ENCODE peak calls at places on chromosomes 3 and 15, in six cellular contexts. I, K, W, R, L and T are unnamed samples.

GRCh38 chr15:100111103-100112060 is 230.4 kb downstream of the ADAMTS17 start:
- DNase-seq in I (peak; percentile 66), K (no peak), W (peak; percentile 6), R (no peak), L (peak; percentile 90), T (peak; percentile 91)

GRCh38 chr15:68114356-68114755 is 60.2 kb downstream of the PIAS1 start:
- DNase-seq in I (no peak), K (no peak), W (no peak), R (peak; percentile 18), L (peak; percentile 61), T (peak; percentile 23)

GRCh38 chr3:187293977-187294376 is 2.4 kb upstream of the MASP1 start:
- DNase-seq in I (no peak), K (no peak), W (no peak), R (no peak), L (no peak), T (no peak)

GRCh38 chr3:50339485-50340196 is 995 bp downstream of the RASSF1 start:
- DNase-seq in I (no peak), K (no peak), W (no peak), R (no peak), L (peak; percentile 89), T (peak; percentile 53)

GRCh38 chr15:69359724-69360123 is 54.4 kb upstream of the KIF23 start:
- DNase-seq in I (no peak), K (no peak), W (no peak), R (no peak), L (peak; percentile 57), T (peak; percentile 25)

GRCh38 chr15:68333775-68334470 is 56.4 kb downstream of the FEM1B start:
- DNase-seq in I (no peak), K (no peak), W (no peak), R (no peak), L (peak; percentile 67), T (peak; percentile 63)

GRCh38 chr3:42552830-42553229 is 28.9 kb downstream of the SEC22C start:
- DNase-seq in I (no peak), K (no peak), W (no peak), R (no peak), L (peak; percentile 15), T (no peak)

GRCh38 chr3:175193815-175194518 is 334.8 kb downstream of the NAALADL2 start:
- DNase-seq in I (peak; percentile 83), K (no peak), W (no peak), R (peak; percentile 11), L (peak; percentile 54), T (no peak)

GRCh38 chr3:37542772-37543449 is 318.8 kb upstream of the CTDSPL start:
- DNase-seq in I (no peak), K (no peak), W (no peak), R (no peak), L (no peak), T (no peak)

DNA sequence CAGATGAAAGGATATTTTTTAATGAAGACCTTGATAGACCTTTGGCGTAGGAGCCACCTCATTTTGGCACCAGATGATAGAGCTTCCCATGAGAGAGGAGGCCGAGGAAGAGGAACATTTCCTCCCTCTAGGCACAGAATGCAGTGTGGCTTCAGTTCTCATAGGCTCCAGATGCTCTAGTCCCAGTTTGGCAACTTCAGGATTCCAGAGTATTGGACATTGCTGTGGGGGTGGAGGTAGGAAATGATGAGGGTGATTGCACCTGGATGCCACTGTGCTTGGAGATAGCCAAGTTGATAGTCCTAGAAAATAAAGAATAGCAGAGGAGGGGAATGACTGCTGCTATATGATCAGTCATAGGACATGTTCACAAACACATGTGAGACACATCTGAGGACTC is 58.3 kb upstream of the KY start:
- DNase-seq in I (no peak), K (no peak), W (no peak), R (no peak), L (no peak), T (no peak)
- TF ChIP-seq CTCF in I (no peak), K (no peak), W (no peak), R (no peak), L (no peak), T (no peak)

DNA sequence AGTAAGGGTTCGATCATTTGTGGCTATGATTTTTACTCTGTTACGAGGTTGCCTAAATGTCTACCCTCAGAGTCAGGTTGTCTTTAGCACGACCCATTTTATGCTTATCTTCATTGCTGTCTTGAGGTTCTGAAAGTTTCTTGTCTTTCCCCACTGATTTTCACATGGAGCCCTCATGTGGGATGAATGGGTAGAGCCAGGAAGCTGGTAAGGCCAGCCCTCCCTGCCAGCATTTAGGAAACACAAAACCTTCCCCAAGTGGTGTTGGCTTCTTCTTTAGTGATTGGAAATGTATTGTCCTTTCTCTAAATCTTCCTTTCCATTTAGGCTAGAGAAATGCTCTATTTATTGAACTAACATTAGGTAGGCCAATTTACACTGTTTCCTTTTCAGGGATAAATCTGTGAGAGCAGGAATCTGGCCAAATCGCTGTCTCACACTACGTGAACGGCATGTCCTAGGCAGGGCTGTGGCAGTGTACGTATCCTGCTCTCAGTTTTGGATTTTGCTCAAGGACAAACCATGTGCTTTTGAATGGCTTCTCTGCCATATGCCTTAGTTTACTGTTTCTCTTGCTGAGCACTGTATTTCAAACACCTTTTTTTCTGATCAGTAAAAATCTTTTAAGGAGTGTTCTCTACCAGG is 43.7 kb downstream of the MYZAP start:
- DNase-seq in I (no peak), K (no peak), W (no peak), R (no peak), L (no peak), T (no peak)
- TF ChIP-seq CTCF in I (no peak), K (peak; percentile 15), W (no peak), R (no peak), L (no peak), T (no peak)

DNA sequence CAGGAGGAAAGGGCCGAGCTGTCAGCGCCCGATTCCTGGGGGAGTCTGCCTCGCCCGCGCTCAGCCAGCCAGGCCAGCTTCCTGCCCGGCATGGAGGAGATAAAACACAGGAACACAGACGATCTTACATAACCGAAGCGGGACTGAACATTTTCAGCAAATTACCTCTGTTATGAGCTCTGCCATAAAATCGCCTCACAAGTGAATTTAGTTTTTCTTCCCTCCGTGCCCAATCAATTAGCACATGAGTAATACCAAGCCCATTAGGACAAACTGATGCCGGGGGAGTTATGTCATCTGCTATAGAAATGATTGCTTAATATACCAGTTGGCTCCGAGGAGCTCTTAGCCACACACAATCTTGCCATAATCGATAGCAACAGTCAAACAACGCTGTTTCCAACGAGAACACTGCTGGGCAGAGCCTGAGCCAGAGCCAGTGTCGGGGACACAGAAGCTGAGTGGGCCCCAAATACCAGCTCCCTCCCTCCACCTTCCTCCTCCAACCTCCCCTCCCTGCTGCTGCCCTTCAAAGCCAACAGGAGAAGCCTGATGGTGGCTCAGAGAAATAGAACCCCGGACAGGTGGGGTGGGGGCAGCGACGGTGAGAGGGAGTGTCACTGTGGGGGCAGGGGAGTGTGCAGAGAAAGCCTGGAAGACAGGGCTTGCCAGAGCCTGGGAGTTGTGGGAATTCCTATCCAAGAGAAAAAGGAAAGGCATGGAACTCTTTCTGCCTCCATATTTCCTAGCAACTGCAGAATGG is 279.4 kb upstream of the TLE3 start:
- DNase-seq in I (peak; percentile 43), K (peak; percentile 7), W (peak; percentile 20), R (no peak), L (peak; percentile 45), T (peak; percentile 71)
- TF ChIP-seq CTCF in I (no peak), K (no peak), W (no peak), R (no peak), L (no peak), T (no peak)

GRCh38 chr3:33717866-33718594 is at the start of gene CLASP2:
- DNase-seq in I (peak; percentile 81), K (no peak), W (peak; percentile 96), R (peak; percentile 92), L (peak; percentile 86), T (peak; percentile 92)
- TF ChIP-seq CTCF in I (no peak), K (no peak), W (no peak), R (no peak), L (no peak), T (no peak)

GRCh38 chr15:25710184-25710583 is 152.9 kb downstream of the ATP10A start:
- DNase-seq in I (no peak), K (no peak), W (peak; percentile 65), R (peak; percentile 40), L (no peak), T (peak; percentile 19)
- TF ChIP-seq CTCF in I (no peak), K (peak; percentile 78), W (peak; percentile 75), R (peak; percentile 39), L (peak; percentile 24), T (peak; percentile 70)